ENCODE peak calls at places on chromosomes 16 and 17, in five cellular contexts. P, T, I, S and Y are unnamed samples.

GRCh38 chr16:48366165-48367093 is 18.8 kb downstream of the SIAH1 start:
- DNase-seq in T (no peak), P (peak), I (peak), S (peak), Y (peak)

GRCh38 chr17:2416010-2416734 is 15.3 kb upstream of the MNT start:
- DNase-seq in S (peak), T (peak), P (peak), I (peak), Y (peak)

GRCh38 chr16:22092143-22092933 is at the start of gene VWA3A:
- DNase-seq in I (no peak), P (no peak), S (no peak), T (no peak), Y (no peak)

GRCh38 chr17:81967533-81968395 is 6.8 kb upstream of the NOTUM start:
- DNase-seq in S (no peak), I (peak), P (no peak), T (no peak), Y (peak)

GRCh38 chr17:79834575-79835469 is 4.4 kb downstream of the CBX4 start:
- DNase-seq in S (no peak), I (peak), T (no peak), P (no peak), Y (peak)

GRCh38 chr17:77825621-77826020 is 132.9 kb upstream of the TNRC6C start:
- DNase-seq in T (no peak), P (no peak), I (no peak), S (no peak), Y (no peak)

GRCh38 chr17:37848690-37849616 is 75.3 kb upstream of the TBC1D3K start:
- DNase-seq in I (peak), P (peak), T (peak), S (peak), Y (no peak)

GRCh38 chr17:46972346-46972745 is 6.7 kb downstream of the RPRML start:
- DNase-seq in S (no peak), P (no peak), I (no peak), T (no peak), Y (no peak)

GRCh38 chr17:36611345-36612072 is 10.1 kb downstream of the MRM1 start:
- DNase-seq in P (no peak), S (peak), T (no peak), I (no peak), Y (no peak)

GRCh38 chr16:70298988-70299938 is at the start of gene DDX19B:
- DNase-seq in T (peak), I (peak), P (peak), S (peak), Y (peak)